ENCODE peak calls at places on chromosomes 2 and 18, in five cellular contexts. C is stomach, F is adrenal gland, A is ovary, L is MM.1S. I is an unnamed sample.
A peak's percentile ranks its signal among the peaks of the same experiment; 100 is the strongest.

GRCh38 chr2:37414470-37414949 is 70.1 kb downstream of the QPCT start:
- DNase-seq in C (no peak), F (peak; percentile 9), A (no peak), L (peak; percentile 75), I (no peak)

GRCh38 chr18:12857215-12857924 is 26.7 kb downstream of the PTPN2 start:
- DNase-seq in C (no peak), F (no peak), A (no peak), L (peak; percentile 49), I (no peak)

GRCh38 chr2:29747786-29748470 is 173.5 kb downstream of the ALK start:
- DNase-seq in C (no peak), F (no peak), A (no peak), L (no peak), I (no peak)

GRCh38 chr2:98020992-98021713 is 25.4 kb upstream of the TMEM131 start:
- DNase-seq in C (no peak), F (no peak), A (no peak), L (no peak), I (no peak)

GRCh38 chr2:20343128-20343527 is 7.5 kb downstream of the PUM2 start:
- DNase-seq in C (no peak), F (no peak), A (no peak), L (no peak), I (no peak)

GRCh38 chr2:190607014-190607597 is 41.8 kb upstream of the NAB1 start:
- DNase-seq in C (no peak), F (no peak), A (no peak), L (no peak), I (no peak)

GRCh38 chr18:79495591-79496071 is 99.9 kb downstream of the NFATC1 start:
- DNase-seq in C (no peak), F (no peak), A (peak; percentile 3), L (no peak), I (peak; percentile 33)

GRCh38 chr2:62569907-62570793 is 64.2 kb upstream of the TMEM17 start:
- DNase-seq in C (no peak), F (no peak), A (no peak), L (no peak), I (no peak)

GRCh38 chr2:158573739-158574138 is 117.0 kb downstream of the PKP4 start:
- DNase-seq in C (no peak), F (no peak), A (no peak), L (no peak), I (no peak)

GRCh38 chr2:73257425-73258125 is 23.5 kb downstream of the CCT7 start:
- DNase-seq in C (no peak), F (peak; percentile 37), A (no peak), L (no peak), I (peak; percentile 64)

GRCh38 chr2:178397002-178397605 is 53.9 kb downstream of the PRKRA start:
- DNase-seq in C (no peak), F (peak; percentile 18), A (no peak), L (peak; percentile 71), I (no peak)

GRCh38 chr2:54497738-54498680 is 41.9 kb downstream of the SPTBN1 start:
- DNase-seq in C (no peak), F (peak; percentile 24), A (no peak), L (no peak), I (no peak)

GRCh38 chr18:37304012-37304680 is 261.5 kb downstream of the CELF4 start:
- DNase-seq in C (no peak), F (no peak), A (no peak), L (no peak), I (no peak)

GRCh38 chr2:101274142-101274541 is 21.5 kb downstream of the CNOT11 start:
- DNase-seq in C (no peak), F (no peak), A (no peak), L (no peak), I (no peak)

GRCh38 chr2:154963509-154963908 is 265.0 kb downstream of the KCNJ3 start:
- DNase-seq in C (no peak), F (no peak), A (no peak), L (no peak), I (no peak)

GRCh38 chr2:86584164-86584913 is 21.1 kb upstream of the CHMP3 start:
- DNase-seq in C (no peak), F (peak; percentile 5), A (no peak), L (peak; percentile 69), I (no peak)

GRCh38 chr2:12718662-12719399 is 2.1 kb downstream of the TRIB2 start:
- DNase-seq in C (no peak), F (no peak), A (no peak), L (no peak), I (no peak)

GRCh38 chr2:62669180-62669579 is 36.3 kb upstream of the EHBP1 start:
- DNase-seq in C (no peak), F (no peak), A (no peak), L (no peak), I (no peak)

GRCh38 chr18:2905802-2906521 is 59.2 kb downstream of the EMILIN2 start:
- DNase-seq in C (peak; percentile 50), F (peak; percentile 60), A (peak; percentile 83), L (no peak), I (peak; percentile 86)

GRCh38 chr2:199659207-199659606 is 191.8 kb downstream of the FTCDNL1 start:
- DNase-seq in C (no peak), F (peak; percentile 44), A (no peak), L (no peak), I (peak; percentile 22)

GRCh38 chr2:181934694-181935093 is 43.2 kb downstream of the ITPRID2 start:
- DNase-seq in C (no peak), F (no peak), A (no peak), L (no peak), I (no peak)

GRCh38 chr2:70887550-70888229 is 48.0 kb upstream of the ATP6V1B1 start:
- DNase-seq in C (peak; percentile 40), F (no peak), A (no peak), L (no peak), I (peak; percentile 65)

GRCh38 chr2:35163948-35164347 is 1191.6 kb upstream of the CRIM1 start:
- DNase-seq in C (no peak), F (no peak), A (no peak), L (no peak), I (no peak)

GRCh38 chr2:35168351-35168750 is 1187.2 kb upstream of the CRIM1 start:
- DNase-seq in C (no peak), F (no peak), A (no peak), L (peak; percentile 24), I (no peak)
- TF ChIP-seq CTCF in C (no peak), F (peak; percentile 7), A (no peak), L (peak; percentile 21), I (no peak)

DNA sequence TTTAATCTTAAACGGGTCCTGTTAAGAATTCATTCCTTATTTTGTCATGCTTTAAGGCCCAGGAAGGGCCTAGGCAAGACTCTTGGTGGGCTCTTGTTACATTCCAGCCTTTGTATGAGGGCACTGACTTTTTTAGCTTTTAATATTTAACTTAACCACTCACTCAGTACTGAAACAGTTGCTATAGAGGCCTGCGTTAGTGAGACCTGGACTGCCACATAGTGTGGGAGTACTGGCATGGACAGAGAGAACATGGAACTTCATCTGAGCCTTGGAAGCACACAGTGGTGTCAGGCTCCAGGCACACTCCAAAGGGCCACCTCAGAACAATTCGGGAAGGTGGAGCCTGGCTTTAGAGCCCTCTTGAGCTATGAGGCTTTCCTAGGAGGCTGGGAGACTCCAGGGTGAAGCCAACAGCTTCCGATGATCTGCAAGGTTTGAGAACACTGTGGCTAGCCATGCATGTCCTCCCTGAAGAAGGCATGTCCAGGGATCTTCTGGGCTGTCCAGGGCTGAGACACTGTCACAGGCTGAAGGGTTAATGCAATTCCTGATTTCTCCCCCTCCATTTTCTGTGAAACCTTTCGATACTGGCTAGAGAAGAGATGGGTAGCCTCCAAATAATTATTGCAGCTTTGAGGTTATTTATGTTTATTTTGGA is 155.4 kb upstream of the ACAA2 start:
- DNase-seq in C (no peak), F (no peak), A (no peak), L (no peak), I (no peak)
- H3K27ac ChIP-seq in C (no peak overlapping the region), F (no peak overlapping the region), A (no peak overlapping the region), L (no peak overlapping the region), I (no peak overlapping the region)

DNA sequence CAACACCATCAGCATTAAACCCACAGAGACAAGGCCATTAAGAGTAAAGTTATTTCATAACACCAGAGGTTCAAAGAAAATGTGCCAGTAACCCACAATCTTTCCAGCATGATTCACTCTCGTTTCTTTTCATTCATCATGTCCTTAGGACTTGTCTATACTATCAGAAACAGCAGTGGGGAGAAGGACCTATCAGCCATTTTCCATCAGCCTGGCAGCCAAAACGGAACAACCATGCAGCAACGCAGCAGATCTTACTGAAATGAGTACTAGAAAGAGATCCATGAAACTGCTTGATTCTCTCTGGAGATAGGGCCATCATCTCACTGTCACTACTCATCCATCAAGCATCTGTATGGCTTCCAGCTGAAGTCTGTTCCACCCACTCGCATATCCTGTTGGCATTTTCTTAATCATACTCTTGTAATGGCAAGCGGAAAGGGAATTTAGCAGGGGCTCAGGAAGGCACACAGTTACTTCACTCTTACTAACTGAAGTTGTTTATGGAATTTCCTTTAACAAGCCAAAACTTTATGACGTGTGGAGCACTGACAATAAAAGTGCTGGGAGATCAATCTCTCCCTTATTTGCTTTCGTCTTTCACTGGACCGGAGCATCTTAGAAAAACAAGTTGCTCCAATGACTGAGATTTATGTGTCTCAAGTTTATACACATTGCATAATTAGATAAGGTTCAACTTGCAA is 69.7 kb downstream of the EPHA4 start:
- DNase-seq in C (no peak), F (no peak), A (no peak), L (no peak), I (no peak)
- H3K4me3 ChIP-seq in C (no peak overlapping the region), F (no peak overlapping the region), A (no peak overlapping the region), L (no peak overlapping the region), I (peak overlapping the region; percentile 12)

DNA sequence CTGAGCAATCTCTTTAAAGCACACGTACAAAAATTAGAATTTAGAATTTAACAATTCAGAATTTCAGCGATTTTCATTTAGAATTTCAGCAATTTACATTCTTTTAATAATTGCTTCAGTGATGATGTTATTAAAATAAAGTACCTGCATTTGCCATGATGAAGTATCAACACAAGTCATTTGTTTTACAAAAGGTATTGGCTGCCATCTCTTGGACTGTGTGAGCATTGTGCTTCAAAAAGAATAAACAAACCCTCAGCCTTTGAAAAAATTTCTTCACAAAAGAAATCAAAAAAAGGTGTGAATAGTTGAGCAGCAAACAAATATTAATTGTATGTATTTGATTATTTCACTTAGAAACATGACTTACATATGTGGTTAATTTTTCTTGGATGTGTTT is 27.1 kb upstream of the ZC3H15 start:
- DNase-seq in C (no peak), F (no peak), A (no peak), L (peak; percentile 32), I (no peak)
- TF ChIP-seq CTCF in C (no peak), F (no peak), A (no peak), L (peak; percentile 41), I (peak; percentile 34)

DNA sequence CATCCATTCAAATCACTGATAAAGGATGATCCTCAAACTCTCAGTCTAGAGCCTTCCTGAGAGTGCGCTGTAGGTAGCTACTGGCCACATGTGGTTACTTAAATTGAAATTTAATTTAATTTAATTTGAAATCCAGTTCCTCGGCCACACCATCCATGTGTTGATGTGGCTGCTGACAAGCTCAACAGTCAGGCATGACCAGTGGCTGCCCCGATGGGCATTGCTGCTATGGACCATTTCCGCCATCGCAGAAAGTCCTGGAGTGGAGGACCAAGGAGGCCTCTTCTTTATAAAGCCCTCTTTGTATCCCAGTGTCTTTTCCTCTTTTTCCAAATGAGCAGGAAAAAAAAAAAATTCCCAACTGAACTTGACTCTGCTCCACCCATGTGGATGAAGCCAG is 100.6 kb downstream of the HDAC4 start:
- DNase-seq in C (no peak), F (no peak), A (no peak), L (no peak), I (no peak)
- H3K27ac ChIP-seq in C (peak overlapping the region; percentile 86), F (no peak overlapping the region), A (no peak overlapping the region), L (no peak overlapping the region), I (peak overlapping the region; percentile 97)